ENCODE peak calls at places on chromosome 13, in seven cellular contexts. M is memory B cell; F is EL; H is PC-9; L is cardiac muscle cell; X is effector memory CD4-positive, alpha-beta T cell; Q is substantia nigra. K is an unnamed sample.

GRCh38 chr13:41931337-41931736 is 29.6 kb downstream of the VWA8 start:
- DNase-seq in F (peak; percentile 51), X (no peak), L (no peak), M (no peak), H (no peak), Q (no peak), K (no peak)

GRCh38 chr13:59444210-59444857 is 719.4 kb downstream of the DIAPH3 start:
- DNase-seq in X (no peak), Q (no peak), F (no peak), L (no peak), H (no peak), M (no peak), K (no peak)

GRCh38 chr13:70874646-70875045 is 766.4 kb upstream of the KLHL1 start:
- DNase-seq in M (no peak), X (no peak), Q (no peak), H (no peak), L (no peak), F (no peak), K (no peak)

GRCh38 chr13:20796791-20797513 is 23.2 kb upstream of the EEF1AKMT1 start:
- DNase-seq in X (no peak), L (no peak), F (peak; percentile 65), Q (no peak), H (no peak), M (no peak), K (no peak)

GRCh38 chr13:96871470-96871869 is 122.8 kb downstream of the OXGR1 start:
- DNase-seq in Q (no peak), X (no peak), M (no peak), L (no peak), H (no peak), F (no peak), K (no peak)

GRCh38 chr13:63843766-63844699 is 2428.4 kb upstream of the PCDH20 start:
- DNase-seq in X (no peak), M (no peak), F (no peak), H (no peak), L (no peak), Q (no peak), K (no peak)

GRCh38 chr13:29771247-29771646 is 79.2 kb downstream of the UBL3 start:
- DNase-seq in X (no peak), F (peak; percentile 44), H (no peak), Q (no peak), M (no peak), L (peak; percentile 8), K (no peak)

GRCh38 chr13:19910336-19911072 is 47.1 kb upstream of the ZMYM5 start:
- DNase-seq in L (no peak), H (peak; percentile 57), F (peak; percentile 53), Q (no peak), X (no peak), M (no peak), K (no peak)

GRCh38 chr13:90098580-90098979 is 1248.9 kb upstream of the MIR17HG start:
- DNase-seq in H (no peak), Q (no peak), M (no peak), X (no peak), L (no peak), F (no peak), K (no peak)

GRCh38 chr13:100273576-100273975 is 184.7 kb downstream of the PCCA start:
- DNase-seq in F (no peak), H (no peak), L (no peak), X (no peak), M (no peak), Q (no peak), K (no peak)

GRCh38 chr13:112572408-112572807 is 15.5 kb downstream of the TUBGCP3 start:
- DNase-seq in X (no peak), L (no peak), Q (no peak), H (no peak), F (no peak), M (no peak), K (no peak)

GRCh38 chr13:30725331-30726085 is 9.8 kb upstream of the ALOX5AP start:
- DNase-seq in M (no peak), F (no peak), X (no peak), L (no peak), H (no peak), Q (no peak), K (no peak)

GRCh38 chr13:95704510-95704909 is 27.6 kb downstream of the DNAJC3 start:
- DNase-seq in X (no peak), M (no peak), L (no peak), F (peak; percentile 13), H (no peak), Q (no peak), K (peak; percentile 31)

GRCh38 chr13:99342723-99343315 is 35.6 kb upstream of the GPR183 start:
- DNase-seq in X (no peak), H (no peak), Q (no peak), F (no peak), M (no peak), L (no peak), K (no peak)